ENCODE peak calls at places on chromosome 11, in seven cellular contexts. C is AG08396, P is tibial artery, X is fibroblast of the aortic adventitia, M is upper lobe of right lung, I is HTR-8/SVneo, V is HFF-Myc. A is an unnamed sample.

GRCh38 chr11:69257838-69258658 is 35.9 kb upstream of the MYEOV start:
- DNase-seq in C (no peak), P (no peak), X (no peak), M (peak), I (no peak), V (no peak), A (no peak)

GRCh38 chr11:46066335-46066734 is 54.9 kb downstream of the PHF21A start:
- DNase-seq in C (no peak), P (no peak), X (no peak), M (no peak), I (no peak), V (no peak), A (no peak)

GRCh38 chr11:111586305-111586915 is 15.8 kb upstream of the SIK2 start:
- DNase-seq in C (no peak), P (no peak), X (peak), M (no peak), I (no peak), V (no peak), A (no peak)

GRCh38 chr11:12667646-12668045 is 6.6 kb upstream of the TEAD1 start:
- DNase-seq in C (no peak), P (no peak), X (no peak), M (no peak), I (no peak), V (no peak), A (no peak)

GRCh38 chr11:9017773-9018172 is 14.0 kb upstream of the NRIP3 start:
- DNase-seq in C (peak), P (peak), X (peak), M (peak), I (no peak), V (no peak), A (peak)

GRCh38 chr11:77079666-77080065 is 12.9 kb downstream of the CAPN5 start:
- DNase-seq in C (no peak), P (no peak), X (no peak), M (no peak), I (no peak), V (no peak), A (no peak)

GRCh38 chr11:33692013-33692504 is 8.6 kb downstream of the C11orf91 start:
- DNase-seq in C (peak), P (peak), X (peak), M (no peak), I (peak), V (peak), A (no peak)

GRCh38 chr11:109697140-109697843 is 275.3 kb downstream of the C11orf87 start:
- DNase-seq in C (peak), P (no peak), X (peak), M (peak), I (peak), V (peak), A (no peak)